ENCODE peak calls at places on chromosomes 3 and 15, in five cellular contexts. A is K562, S is H1, J is HepG2, G is GM12878. E is an unnamed sample.

GRCh38 chr3:37546876-37547275 is 314.8 kb upstream of the CTDSPL start:
- DNase-seq in G (no peak), S (no peak), J (peak), A (peak), E (peak)

GRCh38 chr3:183392166-183393034 is 36.0 kb downstream of the MCF2L2 start:
- DNase-seq in G (no peak), S (no peak), A (no peak), J (no peak), E (peak)

GRCh38 chr3:156675744-156676466 is 1.5 kb downstream of the TIPARP start:
- DNase-seq in J (peak), G (no peak), S (no peak), A (peak), E (peak)

GRCh38 chr3:40387895-40388254 is 891 bp downstream of the ENTPD3 start:
- DNase-seq in A (no peak), J (no peak), S (no peak), G (no peak), E (peak)

GRCh38 chr3:127394984-127395662 is 107.3 kb upstream of the PRR20G start:
- DNase-seq in G (no peak), A (no peak), J (no peak), S (no peak), E (no peak)

GRCh38 chr15:26868029-26868685 is 1.3 kb downstream of the GABRA5 start:
- DNase-seq in S (no peak), A (no peak), G (no peak), J (no peak), E (peak)

GRCh38 chr3:2098398-2099027 is at the start of gene CNTN4:
- DNase-seq in S (peak), J (peak), A (no peak), G (no peak), E (peak)

GRCh38 chr3:73255609-73256029 is 194.2 kb downstream of the EBLN2 start:
- DNase-seq in A (peak), J (no peak), S (no peak), G (no peak), E (no peak)

GRCh38 chr3:73661262-73661661 is 36.5 kb upstream of the PDZRN3 start:
- DNase-seq in S (no peak), A (no peak), J (no peak), G (no peak), E (no peak)

GRCh38 chr15:64656508-64656907 is 118.9 kb downstream of the RBPMS2 start:
- DNase-seq in J (no peak), A (no peak), S (no peak), G (no peak), E (no peak)

GRCh38 chr3:40885423-40885822 is 313.9 kb upstream of the CTNNB1 start:
- DNase-seq in A (no peak), J (no peak), G (no peak), S (no peak), E (no peak)

DNA sequence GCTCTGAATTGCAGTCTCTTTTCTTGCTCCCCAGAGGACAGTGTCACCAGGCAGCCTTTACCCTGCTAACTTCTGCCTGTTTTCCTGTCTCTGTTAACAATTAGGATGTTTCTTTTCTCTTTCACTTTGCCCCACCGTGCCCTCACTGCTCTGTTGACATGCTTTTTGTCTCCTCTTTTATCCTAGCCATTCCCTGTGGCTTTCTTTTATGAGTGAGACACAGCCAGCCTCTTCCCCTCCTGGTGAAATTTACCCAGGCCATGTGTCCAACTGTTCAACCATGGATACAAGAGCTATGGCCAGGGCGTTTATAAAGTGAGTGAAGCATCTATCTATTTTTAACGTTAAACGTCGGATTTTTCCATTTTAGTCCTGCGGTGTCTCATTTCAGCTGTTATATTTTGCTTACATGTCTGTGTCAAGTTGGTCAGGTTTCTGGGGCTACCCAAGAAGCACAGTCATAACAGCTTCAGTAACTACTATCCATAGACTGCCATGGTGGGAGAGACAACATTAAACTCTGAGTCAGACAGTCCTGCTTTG is 443.2 kb upstream of the AZI2 start:
- DNase-seq in A (no peak), S (no peak), J (no peak), G (no peak), E (peak)
- H3K4me2 ChIP-seq in A (no peak), S (peak), J (no peak), G (no peak), E (no peak)

GRCh38 chr15:31367021-31367729 is 40.5 kb downstream of the KLF13 start:
- DNase-seq in S (no peak), A (no peak), G (no peak), J (no peak), E (no peak)
- TF ChIP-seq CREB1 in S (no peak), A (no peak), G (no peak), J (no peak), E (no peak)

GRCh38 chr3:23919628-23920027 is 2.7 kb downstream of the RPL15 start:
- DNase-seq in S (no peak), G (no peak), A (no peak), J (no peak), E (no peak)
- H3K4me2 ChIP-seq in S (peak), G (peak), A (peak), J (peak), E (peak)

DNA sequence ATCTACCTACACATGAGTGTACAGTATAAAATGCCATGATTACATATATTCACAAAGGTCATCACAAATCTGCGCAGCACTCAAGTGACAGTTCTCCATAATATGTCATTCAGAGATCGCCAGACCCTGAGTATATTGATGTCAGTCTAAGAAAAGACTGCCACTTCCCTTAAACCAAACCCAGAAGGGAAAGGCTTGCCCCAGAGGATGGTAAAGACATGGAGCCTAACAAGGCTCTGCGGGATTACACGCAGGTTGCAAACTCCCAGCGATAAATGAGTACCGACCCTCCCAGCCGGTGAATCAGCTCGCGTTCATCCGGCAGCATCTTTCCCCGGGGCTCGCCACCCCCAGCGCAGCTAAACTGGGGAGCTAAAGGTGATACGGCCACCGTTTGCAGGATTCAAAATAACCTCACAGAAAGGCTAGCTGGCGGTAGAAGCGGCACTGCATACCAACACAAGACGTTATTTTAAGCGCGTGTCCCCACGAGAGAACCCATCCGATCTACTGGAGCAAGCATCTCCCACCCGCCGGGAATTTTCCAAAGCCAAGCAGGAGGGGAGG is 699 bp downstream of the MYO5A start:
- DNase-seq in G (no peak), S (no peak), J (no peak), A (no peak), E (peak)
- TF ChIP-seq CREB1 in G (no peak), S (no peak), J (no peak), A (no peak), E (no peak)

DNA sequence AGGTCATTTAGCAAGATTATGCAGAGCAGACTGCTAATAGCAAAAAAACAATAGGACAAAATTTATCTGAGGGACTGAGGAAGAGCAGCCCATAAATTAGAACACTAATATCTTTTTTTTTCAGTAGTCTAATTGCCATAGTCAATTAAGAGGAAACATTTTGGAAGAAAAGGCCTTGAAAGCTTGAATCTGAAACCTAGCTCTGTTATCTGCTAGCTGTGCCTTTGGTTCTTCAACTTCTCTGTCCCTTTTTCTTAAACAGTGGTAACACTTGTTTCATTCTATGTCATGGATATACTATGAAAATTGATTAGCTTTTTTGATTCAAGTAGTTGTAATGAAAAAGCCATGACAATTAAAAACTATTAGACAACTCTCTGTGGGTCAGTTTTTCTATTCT is 1.7 kb downstream of the ATR start:
- DNase-seq in J (no peak), A (no peak), G (no peak), S (no peak), E (no peak)
- H3K4me2 ChIP-seq in J (peak), A (peak), G (peak), S (no peak), E (peak)

GRCh38 chr3:123296261-123296660 is 94.5 kb downstream of the SEC22A start:
- DNase-seq in A (no peak), J (no peak), G (no peak), S (no peak), E (no peak)
- TF ChIP-seq CREB1 in A (no peak), J (no peak), G (no peak), S (no peak), E (no peak)

GRCh38 chr3:187935623-187936156 is 190.4 kb upstream of the BCL6 start:
- DNase-seq in J (no peak), G (peak), S (no peak), A (no peak), E (no peak)
- H3K4me2 ChIP-seq in J (no peak), G (peak), S (no peak), A (no peak), E (no peak)

GRCh38 chr3:36305929-36306520 is 74.3 kb upstream of the STAC start:
- DNase-seq in S (no peak), G (no peak), J (no peak), A (no peak), E (no peak)
- TF ChIP-seq CREB1 in S (no peak), G (no peak), J (no peak), A (no peak), E (no peak)

E was measured in GM23338.